ENCODE peak calls at places on chromosomes 3 and 15, in nine cellular contexts. E is lung, Q is ovary, A is cardiac muscle cell, S is heart right ventricle, M is PC-3, H is pancreas, R is breast epithelium, W is A549. X is an unnamed sample.

GRCh38 chr3:53193466-53194217 is 32.6 kb downstream of the PRKCD start:
- DNase-seq in E (no peak), Q (peak), A (no peak), S (peak), M (no peak), H (no peak), R (no peak), W (no peak), X (peak)

GRCh38 chr15:80677041-80677440 is 18.1 kb upstream of the ABHD17C start:
- DNase-seq in E (no peak), Q (no peak), A (no peak), S (no peak), M (peak), H (no peak), R (no peak), W (no peak), X (no peak)

GRCh38 chr3:152508705-152509104 is 240.0 kb downstream of the MBNL1 start:
- DNase-seq in E (no peak), Q (no peak), A (peak), S (no peak), M (peak), H (no peak), R (no peak), W (peak), X (peak)

GRCh38 chr15:85771276-85771675 is 23.4 kb downstream of the KLHL25 start:
- DNase-seq in E (no peak), Q (no peak), A (no peak), S (no peak), M (no peak), H (no peak), R (no peak), W (no peak), X (peak)

GRCh38 chr3:161989012-161989411 is 492.4 kb downstream of the OTOL1 start:
- DNase-seq in E (no peak), Q (no peak), A (no peak), S (no peak), M (peak), H (no peak), R (no peak), W (no peak), X (no peak)

GRCh38 chr15:85412956-85413854 is 32.8 kb downstream of the AKAP13 start:
- DNase-seq in E (peak), Q (peak), A (no peak), S (peak), M (peak), H (no peak), R (peak), W (peak), X (peak)

GRCh38 chr3:139534444-139534812 is 5.1 kb downstream of the RBP1 start:
- DNase-seq in E (no peak), Q (peak), A (no peak), S (no peak), M (peak), H (no peak), R (peak), W (no peak), X (peak)

GRCh38 chr15:85625431-85625830 is 169.3 kb downstream of the KLHL25 start:
- DNase-seq in E (no peak), Q (no peak), A (no peak), S (no peak), M (no peak), H (no peak), R (no peak), W (no peak), X (no peak)

GRCh38 chr3:4976109-4976508 is 3.1 kb upstream of the BHLHE40 start:
- DNase-seq in E (peak), Q (no peak), A (peak), S (peak), M (peak), H (no peak), R (no peak), W (peak), X (peak)

GRCh38 chr3:69290006-69290405 is 95.9 kb downstream of the FRMD4B start:
- DNase-seq in E (peak), Q (no peak), A (peak), S (peak), M (no peak), H (no peak), R (no peak), W (no peak), X (no peak)

GRCh38 chr3:191361456-191361855 is 31.1 kb upstream of the UTS2B start:
- DNase-seq in E (no peak), Q (no peak), A (no peak), S (no peak), M (no peak), H (no peak), R (no peak), W (no peak), X (no peak)

GRCh38 chr15:23073890-23074631 is 34.7 kb upstream of the TUBGCP5 start:
- DNase-seq in E (no peak), Q (no peak), A (no peak), S (no peak), M (peak), H (peak), R (peak), W (no peak), X (peak)

GRCh38 chr15:69232144-69232543 is 66.6 kb upstream of the PAQR5 start:
- DNase-seq in E (no peak), Q (no peak), A (no peak), S (no peak), M (peak), H (no peak), R (no peak), W (no peak), X (no peak)

GRCh38 chr3:64462203-64463120 is 225.3 kb downstream of the ADAMTS9 start:
- DNase-seq in E (no peak), Q (no peak), A (no peak), S (no peak), M (no peak), H (no peak), R (no peak), W (no peak), X (peak)

GRCh38 chr15:78629031-78629715 is 8.4 kb upstream of the CHRNA3 start:
- DNase-seq in E (no peak), Q (no peak), A (no peak), S (no peak), M (no peak), H (no peak), R (no peak), W (no peak), X (no peak)

GRCh38 chr3:190996376-190996775 is 133.9 kb upstream of the GMNC start:
- DNase-seq in E (no peak), Q (no peak), A (no peak), S (no peak), M (no peak), H (no peak), R (no peak), W (no peak), X (no peak)

GRCh38 chr15:52785672-52786406 is 4.3 kb downstream of the ONECUT1 start:
- DNase-seq in E (no peak), Q (no peak), A (no peak), S (no peak), M (no peak), H (peak), R (no peak), W (no peak), X (no peak)
- H3K4me3 ChIP-seq in E (no peak), Q (no peak), A (peak), S (no peak), M (no peak), H (peak), R (no peak), W (no peak), X (no peak)

GRCh38 chr15:90562669-90563068 is 32.9 kb downstream of the CRTC3 start:
- DNase-seq in E (no peak), Q (no peak), A (no peak), S (no peak), M (no peak), H (no peak), R (no peak), W (no peak), X (no peak)
- TF ChIP-seq CTCF in E (no peak), Q (no peak), A (no peak), S (no peak), M (no peak), H (no peak), R (no peak), W (no peak), X (no peak)

GRCh38 chr3:132343018-132343612 is 25.9 kb downstream of the ACP3 start:
- DNase-seq in E (peak), Q (peak), A (peak), S (peak), M (peak), H (no peak), R (no peak), W (peak), X (peak)
- H3K4me3 ChIP-seq in E (no peak), Q (no peak), A (no peak), S (no peak), M (no peak), H (no peak), R (no peak), W (no peak), X (no peak)

DNA sequence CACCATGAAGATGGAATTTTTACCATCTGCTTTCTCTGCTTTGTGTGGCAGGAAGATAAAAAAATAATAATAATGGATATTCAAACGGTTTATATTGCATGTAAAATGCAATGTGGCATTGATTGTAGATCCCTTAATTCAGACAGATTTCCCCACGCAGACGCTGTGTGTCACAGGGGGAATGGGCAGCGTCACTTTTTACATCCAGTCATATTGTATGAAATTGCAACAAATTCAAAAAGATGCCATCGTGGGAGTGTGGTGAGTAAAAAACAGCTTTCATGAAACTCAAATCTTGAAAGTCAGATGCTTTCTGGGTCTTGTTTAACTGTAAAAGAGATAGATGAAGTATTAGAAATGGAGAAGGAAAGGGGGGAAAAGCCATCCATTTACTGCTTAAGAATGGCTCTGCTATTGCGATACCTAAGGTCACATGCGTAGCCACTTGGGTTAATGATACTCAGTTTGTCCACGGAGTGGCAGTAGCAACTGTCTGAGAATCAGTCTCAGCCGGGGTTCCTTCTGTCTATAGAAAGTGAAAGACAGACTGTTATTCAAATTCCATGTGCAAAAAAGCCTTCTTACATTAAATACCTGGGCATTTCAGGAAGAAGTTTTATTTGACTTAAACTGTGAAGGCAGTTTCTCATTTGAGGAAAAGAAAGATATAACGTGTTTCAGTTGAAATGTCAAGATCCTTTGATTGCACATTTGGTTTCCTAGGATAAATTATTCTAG is 28.5 kb downstream of the BTD start:
- DNase-seq in E (peak), Q (peak), A (peak), S (peak), M (peak), H (no peak), R (peak), W (peak), X (peak)
- TF ChIP-seq CTCF in E (peak), Q (peak), A (peak), S (peak), M (peak), H (peak), R (peak), W (peak), X (peak)

DNA sequence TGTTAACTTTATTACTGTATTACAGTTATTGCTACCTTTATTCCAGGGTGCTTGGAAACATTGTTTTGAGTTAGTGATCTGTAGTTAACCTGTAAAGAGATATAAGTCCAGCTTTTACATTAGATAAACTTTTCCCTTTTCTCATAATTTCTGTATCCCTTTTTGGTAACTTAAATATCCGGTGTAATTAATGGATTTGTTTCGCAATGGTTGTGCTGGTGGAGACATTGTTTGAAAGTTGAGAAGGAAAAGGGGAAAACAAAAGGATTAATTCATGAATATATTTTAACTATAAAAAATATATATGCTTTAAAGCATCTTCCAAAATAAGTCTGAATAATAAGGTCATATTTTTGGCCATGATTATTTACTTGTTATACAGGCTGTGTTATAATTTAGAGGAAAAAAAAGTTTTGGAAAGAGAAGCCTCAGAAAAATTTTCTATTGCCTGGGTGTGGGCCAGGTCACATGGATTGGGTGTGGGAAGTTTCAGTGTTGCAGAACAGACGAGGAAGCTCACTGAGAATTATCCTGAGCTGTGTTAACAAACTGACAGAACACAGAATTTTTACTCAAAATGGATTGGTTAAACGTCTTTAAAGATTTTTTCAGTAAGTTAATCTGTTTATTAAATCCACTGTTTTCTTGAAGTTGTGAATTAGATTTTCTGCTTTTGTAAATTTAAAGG is 27.7 kb upstream of the IL20RB start:
- DNase-seq in E (peak), Q (peak), A (no peak), S (peak), M (no peak), H (no peak), R (peak), W (peak), X (peak)
- H3K4me3 ChIP-seq in E (no peak), Q (peak), A (no peak), S (peak), M (no peak), H (no peak), R (peak), W (peak), X (no peak)